ENCODE peak calls at places on chromosomes 13 and 19, in five cellular contexts. D is left ventricle myocardium inferior, A is kidney, E is K562, Y is fibroblast of lung. U is an unnamed sample. For H3K4me1, the result is how much of the 10 kb centered on the place peaks cover.

GRCh38 chr19:56507446-56508281 is at the start of gene ZNF471:
- DNase-seq in D (peak), A (peak), E (no peak), Y (peak), U (peak)

GRCh38 chr13:112346173-112346898 is 29.8 kb upstream of the SPACA7 start:
- DNase-seq in D (no peak), A (peak), E (no peak), Y (no peak), U (peak)

GRCh38 chr13:51935326-51936171 is 73.8 kb downstream of the CCDC70 start:
- DNase-seq in D (no peak), A (no peak), E (peak), Y (peak), U (no peak)

GRCh38 chr13:43077446-43077845 is 54.1 kb downstream of the DNAJC15 start:
- DNase-seq in D (no peak), A (no peak), E (no peak), Y (no peak), U (no peak)

GRCh38 chr19:45448887-45449299 is 18.9 kb upstream of the FOSB start:
- DNase-seq in D (no peak), A (no peak), E (no peak), Y (no peak), U (peak)

GRCh38 chr13:96218475-96218874 is 128.6 kb downstream of the HS6ST3 start:
- DNase-seq in D (no peak), A (no peak), E (no peak), Y (no peak), U (no peak)

GRCh38 chr13:72062566-72062965 is 195.6 kb upstream of the DACH1 start:
- DNase-seq in D (peak), A (no peak), E (no peak), Y (no peak), U (no peak)

GRCh38 chr13:30193279-30194234 is 113.8 kb downstream of the KATNAL1 start:
- DNase-seq in D (no peak), A (no peak), E (no peak), Y (no peak), U (no peak)

DNA sequence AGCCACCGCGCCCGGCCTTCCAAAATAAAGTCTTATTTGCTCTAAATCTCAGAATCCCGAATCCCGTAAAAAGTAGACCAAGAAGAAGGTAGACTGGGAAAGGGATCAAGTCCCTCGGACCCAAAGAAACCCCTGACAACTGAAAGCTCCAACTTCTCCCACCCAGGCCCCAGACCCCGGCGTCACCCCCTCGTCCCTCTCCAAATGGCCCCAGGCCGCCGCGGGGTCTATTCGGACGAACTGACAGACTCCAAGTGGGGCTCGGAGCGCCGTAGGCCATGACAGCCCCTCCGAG is 451 bp downstream of the DDX39A start:
- DNase-seq in D (no peak), A (no peak), E (no peak), Y (no peak), U (no peak)
- H3K27ac ChIP-seq in D (peak), A (peak), E (peak), Y (peak), U (peak)

GRCh38 chr19:48330012-48330681 is 4.8 kb downstream of the EMP3 start:
- DNase-seq in D (peak), A (peak), E (peak), Y (peak), U (peak)
- H3K4me1 ChIP-seq in D (half or more), A (under half), E (under half), Y (under half), U (under half)

GRCh38 chr19:34241513-34242337 is 12.6 kb upstream of the GARRE1 start:
- DNase-seq in D (no peak), A (no peak), E (no peak), Y (no peak), U (no peak)
- TF ChIP-seq CTCF in D (no peak), A (peak), E (peak), Y (no peak), U (peak)

DNA sequence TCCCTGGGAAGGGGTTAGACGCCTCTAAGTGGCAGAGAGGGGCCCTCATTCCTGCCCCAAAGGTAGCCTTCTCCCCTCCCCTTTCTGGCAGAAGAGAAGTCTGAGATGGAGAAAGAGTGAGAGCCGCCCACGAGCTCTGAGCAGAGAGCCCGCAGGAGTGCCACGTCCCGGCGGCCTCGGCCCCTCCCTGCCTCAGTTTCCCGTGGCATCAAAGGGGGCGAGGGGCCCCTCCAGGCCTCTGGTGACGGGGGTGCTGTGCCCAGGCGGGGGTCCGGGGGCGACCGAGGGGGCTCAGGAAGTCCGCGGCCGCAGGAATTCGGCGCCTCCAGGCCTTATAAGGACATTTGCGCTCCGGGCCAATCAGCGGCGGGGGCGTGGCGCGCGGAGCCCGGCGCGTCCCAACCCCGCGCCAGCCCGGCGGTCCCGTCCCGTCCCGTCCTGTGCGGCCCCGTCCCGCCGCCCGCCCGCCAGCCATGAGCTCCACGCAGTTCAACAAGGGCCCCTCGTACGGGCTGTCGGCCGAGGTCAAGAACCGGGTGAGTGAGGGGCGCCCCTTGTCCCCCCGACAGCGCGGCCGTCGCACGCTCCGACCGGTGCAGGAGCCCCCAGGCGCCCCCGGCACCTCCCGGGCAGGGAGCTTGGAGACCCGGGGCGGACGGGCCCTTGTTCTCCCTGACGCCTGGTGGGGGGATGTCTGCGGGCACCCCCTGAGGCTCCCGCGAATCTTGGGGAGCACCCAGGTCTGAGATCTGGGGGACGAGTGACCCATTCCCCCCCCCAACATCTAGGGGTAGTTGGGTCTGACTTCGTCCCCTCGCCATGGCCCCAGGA is at the start of gene CNN2:
- DNase-seq in D (peak), A (peak), E (peak), Y (peak), U (peak)
- H3K27ac ChIP-seq in D (peak), A (peak), E (peak), Y (peak), U (no peak)

GRCh38 chr19:1409204-1410005 is 2.0 kb downstream of the DAZAP1 start:
- DNase-seq in D (no peak), A (peak), E (no peak), Y (no peak), U (no peak)

GRCh38 chr19:1412323-1412923 is 5.0 kb downstream of the DAZAP1 start:
- DNase-seq in D (no peak), A (no peak), E (no peak), Y (no peak), U (no peak)

GRCh38 chr19:1410136-1410786 is 2.9 kb downstream of the DAZAP1 start:
- DNase-seq in D (no peak), A (peak), E (no peak), Y (peak), U (no peak)

GRCh38 chr19:1411255-1412191 is 4.1 kb downstream of the DAZAP1 start:
- DNase-seq in D (peak), A (peak), E (no peak), Y (peak), U (no peak)

DNA sequence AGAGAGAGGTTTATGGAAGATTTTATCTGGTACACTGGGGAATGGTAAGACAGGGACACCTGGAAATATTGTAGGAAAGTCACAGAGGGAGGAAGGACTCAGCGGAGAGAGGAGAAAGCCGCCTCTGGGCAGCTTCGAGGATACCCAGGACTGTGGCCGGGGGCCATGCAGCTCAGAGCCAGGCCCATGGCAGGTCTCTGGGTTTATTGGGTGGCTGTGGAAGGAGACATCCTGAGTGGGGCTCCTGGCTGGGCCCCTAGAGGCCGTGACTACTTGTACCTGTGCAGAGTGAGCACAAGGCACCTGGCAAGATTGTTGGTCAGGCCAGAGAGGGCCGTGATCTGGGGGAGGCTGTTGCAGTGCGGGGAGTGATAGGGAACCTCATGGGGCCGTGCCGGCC is 3.4 kb downstream of the DAZAP1 start:
- DNase-seq in D (no peak), A (no peak), E (no peak), Y (no peak), U (no peak)
- H3K4me1 ChIP-seq in D (half or more), A (under half), E (under half), Y (under half), U (under half)

DNA sequence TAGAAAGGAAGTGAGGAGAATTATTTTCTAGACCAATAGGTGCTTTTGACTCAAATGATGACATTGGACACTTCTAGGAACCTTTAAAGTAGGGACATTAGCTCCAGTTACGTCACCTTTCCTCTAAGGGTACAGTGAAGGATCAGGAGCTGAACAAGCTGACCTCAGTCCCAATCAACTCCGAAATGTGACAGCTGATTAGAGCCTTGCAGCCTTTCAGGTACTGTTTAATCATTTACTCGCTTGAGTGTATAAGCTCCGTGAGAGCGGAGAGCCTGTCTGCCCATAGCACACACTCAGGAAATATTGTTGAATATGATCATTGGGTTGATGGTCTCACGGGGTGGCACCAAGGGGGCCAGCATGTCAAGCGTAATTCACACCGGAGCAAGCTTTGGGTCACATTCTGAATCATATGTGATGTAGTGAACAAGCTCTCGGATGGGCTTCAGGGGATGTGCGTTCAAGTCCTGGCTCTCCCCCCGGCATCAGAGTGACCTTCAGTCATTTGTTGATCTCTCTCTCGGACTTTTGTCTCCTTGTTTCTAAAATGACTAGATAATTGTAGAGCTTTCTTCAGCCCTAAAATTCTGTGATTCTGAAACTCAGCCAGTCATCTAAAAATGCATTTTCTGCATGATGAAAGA is 141.9 kb downstream of the ZIC5 start:
- DNase-seq in D (no peak), A (no peak), E (no peak), Y (no peak), U (no peak)
- TF ChIP-seq CTCF in D (no peak), A (no peak), E (no peak), Y (no peak), U (no peak)

DNA sequence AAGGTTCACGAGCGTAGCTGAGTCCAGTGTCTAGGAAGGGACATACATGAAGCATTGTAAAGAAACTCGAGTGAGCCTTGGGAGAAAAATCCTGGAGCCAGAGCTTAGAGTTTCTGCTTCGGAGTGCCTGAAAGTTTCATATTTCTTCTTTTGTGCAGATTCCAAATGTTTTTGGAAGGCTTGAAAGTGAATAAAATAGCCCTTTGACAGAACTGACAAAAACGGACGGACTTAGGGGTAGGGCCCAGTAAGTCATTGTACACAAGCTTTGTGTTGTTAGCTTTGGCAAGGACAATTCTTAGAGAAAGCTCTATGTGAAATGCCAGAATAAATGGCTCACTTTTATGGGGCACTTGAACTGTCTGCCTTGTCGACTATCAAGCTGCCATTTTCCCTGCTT is 2.7 kb downstream of the RNF113B start:
- DNase-seq in D (no peak), A (no peak), E (no peak), Y (peak), U (no peak)
- H3K27ac ChIP-seq in D (peak), A (peak), E (no peak), Y (peak), U (no peak)

GRCh38 chr19:1235625-1236538 is 1.9 kb downstream of the CBARP start:
- DNase-seq in D (no peak), A (no peak), E (no peak), Y (peak), U (no peak)
- H3K4me1 ChIP-seq in D (half or more), A (under half), E (under half), Y (under half), U (under half)

GRCh38 chr19:17942582-17943283 is 9.9 kb downstream of the CCDC124 start:
- DNase-seq in D (no peak), A (peak), E (peak), Y (no peak), U (no peak)
- TF ChIP-seq CTCF in D (no peak), A (no peak), E (peak), Y (no peak), U (no peak)

U was measured in foreskin keratinocyte.